ENCODE peak calls at places on chromosomes 5 and 9, in four cellular contexts. U, H, L and Y are unnamed samples.

GRCh38 chr5:141821430-141821925 is 56.7 kb downstream of the PCDH1 start:
- DNase-seq in U (no peak), H (peak; percentile 43), L (no peak), Y (peak; percentile 96)

GRCh38 chr5:80142996-80143395 is 107.8 kb downstream of the THBS4 start:
- DNase-seq in U (no peak), H (no peak), L (no peak), Y (no peak)

GRCh38 chr9:83991355-83991754 is 10.8 kb downstream of the RMI1 start:
- DNase-seq in U (no peak), H (no peak), L (no peak), Y (no peak)

GRCh38 chr9:89466451-89467277 is 31.2 kb downstream of the SEMA4D start:
- DNase-seq in U (no peak), H (no peak), L (no peak), Y (no peak)

GRCh38 chr9:33227741-33228140 is 12.2 kb upstream of the SPINK4 start:
- DNase-seq in U (no peak), H (no peak), L (no peak), Y (no peak)

GRCh38 chr9:110066929-110067716 is 140.8 kb downstream of the C9orf152 start:
- DNase-seq in U (no peak), H (no peak), L (no peak), Y (no peak)

GRCh38 chr9:89999534-90000370 is 394.9 kb downstream of the GADD45G start:
- DNase-seq in U (peak; percentile 85), H (peak; percentile 22), L (peak; percentile 81), Y (peak; percentile 68)

GRCh38 chr5:19795218-19795617 is 192.8 kb downstream of the CDH18 start:
- DNase-seq in U (no peak), H (no peak), L (no peak), Y (peak; percentile 26)

GRCh38 chr5:10301842-10302610 is 5.7 kb downstream of the CMBL start:
- DNase-seq in U (peak; percentile 96), H (no peak), L (peak; percentile 87), Y (peak; percentile 42)

GRCh38 chr5:41638685-41639084 is 128.3 kb upstream of the PLCXD3 start:
- DNase-seq in U (no peak), H (no peak), L (no peak), Y (no peak)

GRCh38 chr5:121630402-121630801 is 221.3 kb upstream of the FTMT start:
- DNase-seq in U (no peak), H (no peak), L (no peak), Y (no peak)

GRCh38 chr5:142322747-142323479 is 1.9 kb downstream of the SPRY4 start:
- DNase-seq in U (no peak), H (peak; percentile 66), L (no peak), Y (peak; percentile 48)

GRCh38 chr9:78899006-78899405 is 602.1 kb downstream of the PSAT1 start:
- DNase-seq in U (no peak), H (no peak), L (no peak), Y (no peak)

GRCh38 chr5:16392718-16393117 is 72.9 kb downstream of the ZNF622 start:
- DNase-seq in U (no peak), H (no peak), L (no peak), Y (no peak)

GRCh38 chr5:56616454-56617160 is 198.7 kb upstream of the MAP3K1 start:
- DNase-seq in U (no peak), H (no peak), L (no peak), Y (no peak)

GRCh38 chr5:83157120-83157519 is 79.8 kb downstream of the XRCC4 start:
- DNase-seq in U (no peak), H (peak; percentile 12), L (no peak), Y (no peak)

GRCh38 chr9:128818839-128819715 is 777 bp downstream of the ENDOG start:
- DNase-seq in U (peak; percentile 56), H (peak; percentile 21), L (peak; percentile 73), Y (no peak)

GRCh38 chr5:65846102-65846501 is 80.3 kb upstream of the ERBIN start:
- DNase-seq in U (no peak), H (no peak), L (no peak), Y (no peak)

GRCh38 chr5:162282191-162282590 is 214.6 kb downstream of the GABRG2 start:
- DNase-seq in U (no peak), H (no peak), L (no peak), Y (no peak)

GRCh38 chr9:16371306-16371705 is 499.2 kb downstream of the BNC2 start:
- DNase-seq in U (no peak), H (no peak), L (no peak), Y (no peak)

GRCh38 chr9:752681-753200 is 88.8 kb upstream of the DMRT1 start:
- DNase-seq in U (no peak), H (no peak), L (no peak), Y (peak; percentile 34)

GRCh38 chr9:17137576-17137975 is 2.7 kb downstream of the CNTLN start:
- DNase-seq in U (no peak), H (no peak), L (no peak), Y (peak; percentile 46)

GRCh38 chr9:68933434-68934318 is 80.2 kb downstream of the PRKACG start:
- DNase-seq in U (peak; percentile 26), H (no peak), L (no peak), Y (no peak)

GRCh38 chr9:103942652-103943051 is 151.5 kb upstream of the SMC2 start:
- DNase-seq in U (no peak), H (no peak), L (no peak), Y (no peak)

GRCh38 chr5:65364907-65365306 is 116.8 kb downstream of the ADAMTS6 start:
- DNase-seq in U (no peak), H (no peak), L (no peak), Y (peak; percentile 44)

GRCh38 chr9:133779081-133779480 is 40.9 kb upstream of the SARDH start:
- DNase-seq in U (no peak), H (no peak), L (peak; percentile 39), Y (no peak)

GRCh38 chr9:79477955-79478751 is 93.6 kb upstream of the TLE4 start:
- DNase-seq in U (peak; percentile 15), H (peak; percentile 51), L (no peak), Y (no peak)

GRCh38 chr5:86797677-86798076 is 179.9 kb downstream of the COX7C start:
- DNase-seq in U (no peak), H (no peak), L (no peak), Y (no peak)

GRCh38 chr9:9764821-9765220 is 848.0 kb downstream of the PTPRD start:
- DNase-seq in U (no peak), H (no peak), L (no peak), Y (no peak)

GRCh38 chr5:150022163-150022540 is 21.6 kb downstream of the HMGXB3 start:
- DNase-seq in U (no peak), H (peak; percentile 90), L (no peak), Y (peak; percentile 77)
- H3K36me3 ChIP-seq in U (peaks cover 20% of the 10 kb centered on the region), H (peaks cover 86% of the 10 kb centered on the region), L (peaks cover 86% of the 10 kb centered on the region), Y (peaks cover 19% of the 10 kb centered on the region)

DNA sequence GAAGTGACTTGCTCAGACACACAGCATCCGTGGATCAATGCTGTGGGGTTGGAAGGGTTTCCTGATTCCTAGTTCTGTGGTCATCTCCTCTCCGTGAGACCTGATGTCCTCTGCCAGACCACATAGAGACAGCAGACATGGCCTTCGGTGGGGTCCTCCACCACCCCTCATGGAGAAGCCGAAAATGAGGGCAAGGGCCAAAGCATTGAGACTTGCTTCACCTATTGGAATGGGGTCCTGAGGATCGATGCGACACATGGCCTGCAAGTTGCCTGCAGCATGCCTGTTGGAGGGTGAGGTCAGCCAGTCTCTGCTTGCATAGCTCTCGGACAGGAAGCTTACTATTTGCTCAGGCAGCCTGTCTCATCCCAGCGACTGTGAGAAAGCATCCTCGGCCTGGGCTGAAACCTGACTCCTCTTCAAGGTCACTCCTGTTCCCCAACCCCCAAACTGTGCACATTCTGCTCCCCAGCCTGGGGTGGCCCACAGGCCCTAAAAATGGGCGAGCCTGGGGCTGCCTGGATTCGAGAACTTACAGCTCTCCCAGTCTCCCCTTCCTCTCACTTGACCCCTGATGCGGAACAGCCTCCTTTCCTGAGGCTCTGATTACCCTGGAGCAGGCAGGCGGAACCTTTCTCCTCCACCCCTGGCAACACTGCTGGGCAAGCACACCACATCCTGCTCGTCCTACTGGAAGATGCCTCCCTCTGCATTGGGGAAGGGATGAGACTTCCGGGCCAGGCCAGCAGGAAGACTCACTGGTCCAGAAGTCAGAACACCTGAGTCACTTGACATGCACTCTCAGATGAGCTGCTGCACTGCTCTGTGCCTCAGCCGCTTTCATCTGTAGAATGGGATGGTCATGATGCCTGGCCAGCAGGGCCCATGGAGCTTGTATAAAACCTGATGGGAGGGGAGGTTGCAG is 186.9 kb downstream of the RGS3 start:
- DNase-seq in U (no peak), H (no peak), L (no peak), Y (peak; percentile 78)
- H3K27ac ChIP-seq in U (no peak overlapping the region), H (no peak overlapping the region), L (no peak overlapping the region), Y (no peak overlapping the region)

GRCh38 chr9:130126721-130127429 is 45.3 kb upstream of the NCS1 start:
- DNase-seq in U (no peak), H (no peak), L (no peak), Y (no peak)

GRCh38 chr9:130128251-130128650 is 44.0 kb upstream of the NCS1 start:
- DNase-seq in U (no peak), H (peak; percentile 17), L (no peak), Y (no peak)

GRCh38 chr9:130122465-130122864 is 49.7 kb upstream of the NCS1 start:
- DNase-seq in U (no peak), H (no peak), L (no peak), Y (no peak)

GRCh38 chr9:130120832-130121231 is 51.4 kb upstream of the NCS1 start:
- DNase-seq in U (no peak), H (no peak), L (no peak), Y (no peak)

DNA sequence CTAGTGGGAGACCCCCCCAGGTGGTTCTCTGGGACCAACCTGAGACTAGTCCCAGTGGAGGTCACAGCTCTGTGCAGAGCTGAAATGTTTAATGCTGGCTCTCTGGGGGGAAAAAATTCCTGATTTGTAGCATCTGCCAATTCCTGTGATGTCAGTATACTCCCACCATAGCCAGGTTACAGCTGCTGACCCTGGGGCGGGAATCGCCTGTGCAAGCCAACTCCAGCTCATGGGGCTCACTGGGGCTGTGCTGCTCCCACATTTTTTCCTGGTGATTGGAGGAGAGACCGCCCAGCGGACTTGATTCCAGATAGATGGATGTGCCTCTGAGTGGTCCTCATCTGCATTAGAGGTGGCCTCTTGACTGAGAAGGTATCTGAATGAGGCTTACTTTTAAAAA is 47.7 kb upstream of the NCS1 start:
- DNase-seq in U (no peak), H (no peak), L (no peak), Y (no peak)
- H3K36me3 ChIP-seq in U (peaks cover 6% of the 10 kb centered on the region), H (peaks cover 46% of the 10 kb centered on the region), L (peaks cover 72% of the 10 kb centered on the region), Y (peaks cover 3% of the 10 kb centered on the region)

DNA sequence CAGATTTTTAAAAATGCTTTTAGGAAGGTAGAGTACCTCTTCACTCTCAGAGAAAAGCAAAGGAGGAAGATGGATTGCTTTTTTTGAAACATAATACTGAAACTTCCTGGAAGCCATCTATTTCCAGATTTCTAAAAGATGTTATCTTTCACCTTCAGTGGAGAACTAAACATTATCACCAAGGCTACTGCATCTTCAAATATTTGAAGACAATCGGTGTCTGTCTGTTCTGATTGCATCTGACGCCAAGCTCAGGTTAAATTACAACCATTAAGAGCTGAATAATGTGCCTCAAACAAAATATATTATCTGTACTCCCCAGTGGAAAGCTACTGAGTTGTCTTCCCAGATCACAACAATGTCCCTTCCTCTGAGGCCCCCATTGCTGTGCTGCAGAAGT is 342.4 kb downstream of the PLK2 start:
- DNase-seq in U (no peak), H (no peak), L (no peak), Y (no peak)
- H3K27ac ChIP-seq in U (no peak overlapping the region), H (no peak overlapping the region), L (no peak overlapping the region), Y (no peak overlapping the region)

DNA sequence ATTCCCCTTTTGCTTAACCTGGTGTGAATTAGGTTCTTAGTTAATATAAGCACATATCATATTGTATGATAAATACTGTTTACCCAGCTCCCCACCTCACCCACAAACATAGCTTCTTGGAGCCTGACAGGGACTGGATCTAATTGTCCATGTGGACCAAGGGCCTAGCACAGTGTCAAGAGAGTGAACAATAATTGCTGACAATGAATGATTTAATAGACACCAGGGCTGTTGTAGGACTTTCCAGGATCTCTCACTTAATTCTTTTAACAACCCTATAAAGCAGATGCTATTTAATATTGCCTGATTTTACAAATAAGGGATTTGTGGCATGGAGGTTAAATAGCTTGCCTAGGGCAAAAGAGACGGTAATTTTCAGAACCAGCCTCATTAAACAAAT is 24.8 kb downstream of the AK3 start:
- DNase-seq in U (no peak), H (no peak), L (no peak), Y (no peak)
- H3K36me3 ChIP-seq in U (peaks cover 18% of the 10 kb centered on the region), H (peaks cover 3% of the 10 kb centered on the region), L (peaks cover 81% of the 10 kb centered on the region), Y (peaks cover 5% of the 10 kb centered on the region)